ENCODE peak calls at places on chromosomes 7 and 10, in six cellular contexts. Q, G, N, E, P and W are unnamed samples.

GRCh38 chr7:96789914-96790313 is 80.3 kb upstream of the SEM1 start:
- DNase-seq in Q (no peak), G (no peak), N (no peak), E (no peak), P (no peak), W (no peak)

GRCh38 chr7:156827587-156828203 is 65.3 kb downstream of the LMBR1 start:
- DNase-seq in Q (no peak), G (no peak), N (no peak), E (no peak), P (no peak), W (no peak)

GRCh38 chr7:81150951-81151361 is 232.1 kb upstream of the SEMA3C start:
- DNase-seq in Q (no peak), G (no peak), N (no peak), E (peak; percentile 62), P (no peak), W (no peak)

GRCh38 chr10:133087045-133087678 is 562 bp upstream of the ADGRA1 start:
- DNase-seq in Q (no peak), G (no peak), N (no peak), E (no peak), P (no peak), W (no peak)

GRCh38 chr7:11330208-11330607 is 356.5 kb downstream of the PHF14 start:
- DNase-seq in Q (no peak), G (no peak), N (no peak), E (no peak), P (no peak), W (no peak)

GRCh38 chr7:108454674-108455523 is 1.3 kb downstream of the NRCAM start:
- DNase-seq in Q (no peak), G (peak; percentile 18), N (no peak), E (peak; percentile 28), P (no peak), W (peak; percentile 38)

GRCh38 chr10:97822261-97822687 is 27.4 kb upstream of the GOLGA7B start:
- DNase-seq in Q (no peak), G (no peak), N (no peak), E (no peak), P (no peak), W (no peak)

GRCh38 chr7:85185355-85186082 is 1.3 kb downstream of the SEMA3D start:
- DNase-seq in Q (peak; percentile 58), G (no peak), N (no peak), E (peak; percentile 61), P (peak; percentile 30), W (peak; percentile 15)

GRCh38 chr7:44372560-44373417 is 47.4 kb upstream of the CAMK2B start:
- DNase-seq in Q (peak; percentile 19), G (no peak), N (no peak), E (no peak), P (no peak), W (no peak)

GRCh38 chr10:11483189-11484148 is 128.0 kb downstream of the USP6NL start:
- DNase-seq in Q (no peak), G (no peak), N (no peak), E (no peak), P (no peak), W (no peak)

GRCh38 chr10:118950190-118950658 is 79.3 kb upstream of the NANOS1 start:
- DNase-seq in Q (no peak), G (no peak), N (no peak), E (no peak), P (no peak), W (no peak)

GRCh38 chr7:137933270-137934017 is 68.4 kb downstream of the CREB3L2 start:
- DNase-seq in Q (no peak), G (no peak), N (no peak), E (peak; percentile 53), P (no peak), W (no peak)

GRCh38 chr10:3292601-3293000 is 120.0 kb upstream of the PITRM1 start:
- DNase-seq in Q (no peak), G (no peak), N (no peak), E (no peak), P (no peak), W (no peak)

GRCh38 chr10:125093199-125093841 is 67.0 kb downstream of the CTBP2 start:
- DNase-seq in Q (no peak), G (no peak), N (no peak), E (peak; percentile 66), P (no peak), W (no peak)

GRCh38 chr7:88337556-88337955 is 30.9 kb upstream of the STEAP4 start:
- DNase-seq in Q (no peak), G (no peak), N (no peak), E (no peak), P (no peak), W (no peak)

GRCh38 chr10:89793649-89794254 is 92.4 kb downstream of the KIF20B start:
- DNase-seq in Q (no peak), G (no peak), N (no peak), E (no peak), P (no peak), W (no peak)

GRCh38 chr10:69968830-69969229 is 83.8 kb upstream of the MACROH2A2 start:
- DNase-seq in Q (no peak), G (no peak), N (no peak), E (no peak), P (no peak), W (no peak)

GRCh38 chr7:87328281-87328680 is 17.2 kb upstream of the CROT start:
- DNase-seq in Q (no peak), G (no peak), N (no peak), E (no peak), P (no peak), W (no peak)

GRCh38 chr10:88960854-88961253 is 8.3 kb upstream of the ACTA2 start:
- DNase-seq in Q (no peak), G (no peak), N (no peak), E (no peak), P (no peak), W (no peak)

GRCh38 chr10:77431209-77431611 is 206.4 kb downstream of the KCNMA1 start:
- DNase-seq in Q (no peak), G (no peak), N (no peak), E (no peak), P (no peak), W (no peak)

GRCh38 chr10:13528875-13529713 is at the start of gene BEND7:
- DNase-seq in Q (no peak), G (no peak), N (no peak), E (peak; percentile 79), P (no peak), W (peak; percentile 19)

GRCh38 chr10:49237985-49238384 is 49.8 kb upstream of the TMEM273 start:
- DNase-seq in Q (no peak), G (no peak), N (no peak), E (no peak), P (no peak), W (no peak)

GRCh38 chr10:25436431-25436830 is 261.6 kb downstream of the GPR158 start:
- DNase-seq in Q (no peak), G (no peak), N (no peak), E (no peak), P (no peak), W (no peak)

GRCh38 chr10:31096161-31096560 is 64.5 kb upstream of the ZNF438 start:
- DNase-seq in Q (no peak), G (no peak), N (no peak), E (no peak), P (no peak), W (no peak)

GRCh38 chr7:16647435-16647960 is 1.5 kb downstream of the BZW2 start:
- DNase-seq in Q (no peak), G (no peak), N (no peak), E (no peak), P (peak; percentile 20), W (no peak)